ENCODE peak calls at places on chromosomes 3 and 15, in five cellular contexts. U, G, X, L and C are unnamed samples.

GRCh38 chr15:45855907-45856579 is 221.2 kb downstream of the SQOR start:
- DNase-seq in U (no peak), G (no peak), X (no peak), L (no peak), C (peak; percentile 18)

GRCh38 chr15:101276501-101277037 is 716 bp downstream of the SELENOS start:
- DNase-seq in U (no peak), G (no peak), X (no peak), L (no peak), C (peak; percentile 52)

GRCh38 chr15:34969340-34970097 is at the start of gene AQR:
- DNase-seq in U (peak; percentile 96), G (peak; percentile 96), X (peak; percentile 94), L (peak; percentile 98), C (peak; percentile 99)

GRCh38 chr3:177256991-177257390 is 59.7 kb upstream of the TBL1XR1 start:
- DNase-seq in U (no peak), G (no peak), X (no peak), L (no peak), C (no peak)

GRCh38 chr15:33963831-33964664 is 4.2 kb upstream of the CHRM5 start:
- DNase-seq in U (no peak), G (no peak), X (no peak), L (peak; percentile 58), C (peak; percentile 69)

GRCh38 chr3:186425788-186426730 is 64.0 kb upstream of the DGKG start:
- DNase-seq in U (no peak), G (no peak), X (no peak), L (peak; percentile 24), C (peak; percentile 59)

GRCh38 chr3:140467104-140467577 is 210.7 kb upstream of the TRIM42 start:
- DNase-seq in U (no peak), G (no peak), X (no peak), L (peak; percentile 26), C (no peak)

GRCh38 chr3:16633948-16634347 is 28.7 kb upstream of the DAZL start:
- DNase-seq in U (no peak), G (no peak), X (no peak), L (no peak), C (no peak)

GRCh38 chr3:80767599-80767998 is 993.8 kb downstream of the GBE1 start:
- DNase-seq in U (no peak), G (no peak), X (no peak), L (peak; percentile 5), C (no peak)

GRCh38 chr3:80770106-80771079 is 991.1 kb downstream of the GBE1 start:
- DNase-seq in U (no peak), G (no peak), X (peak; percentile 24), L (peak; percentile 39), C (no peak)

GRCh38 chr3:80769683-80770082 is 991.8 kb downstream of the GBE1 start:
- DNase-seq in U (no peak), G (no peak), X (no peak), L (no peak), C (no peak)

DNA sequence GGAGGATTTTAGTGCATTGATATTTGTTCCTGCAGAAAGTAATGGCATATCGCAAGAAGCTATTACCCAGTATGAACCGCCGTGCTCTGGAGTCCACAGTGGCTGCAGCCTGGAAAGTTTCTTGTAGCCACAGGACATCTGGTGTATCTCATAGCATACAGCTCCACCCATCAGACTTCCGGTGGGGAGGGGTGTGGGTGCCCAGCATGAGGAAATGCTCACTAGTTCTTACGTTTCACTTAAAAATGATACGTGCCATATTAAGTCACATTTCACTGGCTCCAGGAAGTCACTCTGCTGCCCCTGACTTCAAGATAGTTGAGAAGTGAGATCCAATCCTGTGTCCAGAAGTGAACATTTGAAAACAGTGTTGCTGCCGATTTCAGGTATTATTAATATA is 990.4 kb downstream of the GBE1 start:
- DNase-seq in U (no peak), G (no peak), X (no peak), L (peak; percentile 46), C (peak; percentile 61)
- H3K4me3 ChIP-seq in U (no peak overlapping the region), G (no peak overlapping the region), X (no peak overlapping the region), L (peak overlapping the region; percentile 24), C (no peak overlapping the region)

DNA sequence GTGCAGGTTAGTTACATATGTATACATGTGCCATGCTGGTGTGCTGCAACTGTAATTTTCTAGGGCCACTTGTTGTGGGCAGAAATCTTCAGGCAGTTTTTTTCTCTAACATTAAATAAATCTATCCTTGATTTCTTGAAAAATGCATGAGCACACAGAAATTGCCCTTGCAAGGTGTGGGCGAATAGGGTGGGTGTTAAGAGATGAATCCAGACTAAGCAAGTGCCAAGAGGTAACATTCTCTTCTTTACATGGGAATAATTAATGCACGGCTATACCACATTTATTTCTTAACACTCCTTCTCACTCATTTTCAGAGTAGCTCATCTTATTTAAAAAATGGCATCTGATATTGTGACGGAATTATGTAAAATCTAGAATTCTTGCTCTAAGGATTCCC is 719.6 kb downstream of the AGBL1 start:
- DNase-seq in U (no peak), G (no peak), X (no peak), L (no peak), C (no peak)
- TF ChIP-seq CTCF in U (no peak), G (no peak), X (no peak), L (no peak), C (no peak)

DNA sequence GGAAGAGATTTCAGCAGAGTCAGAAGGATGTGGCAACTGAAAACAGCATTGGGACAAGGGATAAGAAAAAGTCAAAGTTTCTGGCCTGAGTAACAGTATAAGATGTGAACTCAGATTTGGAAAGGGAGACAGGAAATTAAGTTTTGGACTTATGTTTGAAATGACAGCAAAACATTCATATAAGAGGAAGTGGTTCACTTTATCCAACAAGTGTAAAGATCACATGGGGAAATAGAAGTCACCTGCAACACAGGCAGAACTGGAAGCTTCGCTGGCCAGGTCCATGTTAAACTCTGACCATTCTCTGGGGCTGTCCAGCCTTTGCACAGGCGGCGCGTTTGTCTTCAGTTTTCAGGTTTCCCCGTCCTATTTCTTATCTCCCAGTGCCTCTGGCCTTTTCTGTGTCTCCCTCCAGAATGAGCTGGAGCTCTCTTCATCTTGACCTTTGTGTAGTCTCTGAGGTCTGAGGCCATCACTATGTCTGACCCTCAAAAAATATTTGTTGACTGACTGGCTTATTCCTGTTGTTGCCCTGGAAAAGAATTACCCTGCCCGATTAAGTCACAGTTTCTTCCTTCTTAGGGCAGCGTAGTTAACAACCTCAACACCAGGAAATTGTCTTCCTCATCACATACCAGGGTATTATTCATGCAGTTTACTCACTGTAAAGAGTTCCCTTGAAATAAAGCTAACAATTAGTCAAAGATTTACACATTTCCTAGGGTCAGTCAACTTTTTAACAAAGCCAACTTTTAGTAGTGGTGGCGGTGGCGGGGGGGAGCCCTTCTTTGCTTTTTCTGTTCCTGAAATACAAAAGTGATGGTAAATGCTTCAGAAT is 1.0 kb upstream of the RASA2 start:
- DNase-seq in U (no peak), G (no peak), X (peak; percentile 59), L (no peak), C (peak; percentile 90)
- H3K4me3 ChIP-seq in U (no peak overlapping the region), G (peak overlapping the region; percentile 92), X (no peak overlapping the region), L (no peak overlapping the region), C (peak overlapping the region; percentile 51)

DNA sequence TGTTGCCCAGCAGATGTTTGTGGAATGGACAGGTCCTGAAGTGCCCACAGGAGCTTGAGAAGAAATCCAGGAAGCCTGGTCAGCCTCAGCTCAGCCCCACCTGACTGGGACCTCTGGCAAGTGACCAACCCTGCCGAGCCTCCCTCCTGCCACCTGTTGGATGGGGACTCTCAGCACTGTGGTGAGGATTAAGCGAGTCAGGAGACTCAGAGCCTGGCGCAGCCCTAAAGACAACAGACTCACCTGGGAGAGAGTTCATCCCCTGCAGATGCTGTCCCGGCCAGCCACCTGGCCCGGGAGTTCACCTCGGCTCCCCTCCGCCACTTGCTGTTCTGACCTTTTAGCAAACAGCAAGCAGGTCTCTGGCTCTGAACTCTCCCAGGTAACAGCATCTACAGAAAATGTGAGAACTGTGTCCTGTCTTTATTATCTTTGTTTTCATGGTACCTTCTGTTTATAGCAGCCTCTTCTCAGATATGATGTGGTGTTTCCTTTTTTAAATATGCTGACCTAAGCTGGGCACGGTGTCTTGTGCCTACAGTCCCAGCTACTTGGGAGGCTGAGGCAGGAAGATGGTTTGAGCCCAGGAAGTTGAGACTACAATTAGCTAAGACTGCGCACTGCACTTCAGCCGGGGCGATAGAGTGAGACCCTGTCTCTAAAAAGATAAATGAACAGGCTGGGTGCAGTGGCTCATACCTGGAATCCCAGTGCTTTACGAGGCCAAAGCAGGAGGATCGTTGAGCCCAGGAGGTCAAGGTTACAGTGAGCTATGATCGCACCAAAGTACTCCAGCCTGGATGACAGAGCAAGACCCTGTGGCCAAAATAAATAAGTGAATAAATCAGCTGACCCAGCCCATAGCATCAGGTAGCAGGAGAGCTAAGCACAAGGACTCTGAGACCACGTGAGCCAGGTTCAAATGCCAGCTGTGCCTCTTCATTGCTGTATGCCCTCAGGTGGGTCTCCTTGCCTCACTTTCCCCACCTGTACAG is 32.4 kb upstream of the SLC6A6 start:
- DNase-seq in U (no peak), G (peak; percentile 87), X (peak; percentile 82), L (peak; percentile 36), C (no peak)
- TF ChIP-seq CTCF in U (no peak), G (peak; percentile 9), X (peak; percentile 18), L (no peak), C (no peak)

GRCh38 chr3:11435420-11435819 is 163.2 kb downstream of the ATG7 start:
- DNase-seq in U (no peak), G (no peak), X (no peak), L (no peak), C (no peak)

GRCh38 chr3:11436775-11437174 is 164.6 kb downstream of the ATG7 start:
- DNase-seq in U (no peak), G (no peak), X (no peak), L (no peak), C (no peak)

GRCh38 chr3:11431319-11431718 is 159.1 kb downstream of the ATG7 start:
- DNase-seq in U (no peak), G (no peak), X (no peak), L (no peak), C (no peak)

GRCh38 chr3:11434697-11435096 is 162.5 kb downstream of the ATG7 start:
- DNase-seq in U (no peak), G (no peak), X (no peak), L (no peak), C (no peak)

DNA sequence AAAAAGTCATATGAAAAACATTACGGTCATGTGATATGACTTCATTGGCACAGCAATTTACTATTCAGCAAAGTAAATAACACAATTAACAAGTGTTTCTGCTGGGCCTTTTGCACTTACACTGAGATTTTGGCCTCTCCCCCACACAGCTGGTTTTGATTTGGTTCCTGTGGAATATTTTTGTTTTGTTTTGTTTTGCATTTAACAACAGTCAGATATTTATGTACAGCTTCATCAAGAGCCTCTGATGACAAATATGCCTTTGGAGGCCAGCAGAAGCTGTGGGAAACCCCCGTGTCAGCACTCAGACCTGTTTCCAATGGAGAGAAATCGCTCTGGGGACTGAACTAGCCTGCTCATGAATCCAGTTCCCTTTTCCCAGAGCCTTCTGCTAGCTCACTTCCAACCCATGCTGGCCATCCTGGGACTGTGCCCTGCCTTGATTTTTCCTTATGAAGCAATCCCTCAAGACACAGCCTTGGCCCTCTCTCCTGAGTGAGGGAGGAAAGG is 161.9 kb downstream of the ATG7 start:
- DNase-seq in U (peak; percentile 64), G (no peak), X (no peak), L (peak; percentile 4), C (peak; percentile 95)
- H3K4me3 ChIP-seq in U (no peak overlapping the region), G (no peak overlapping the region), X (no peak overlapping the region), L (no peak overlapping the region), C (no peak overlapping the region)